ENCODE peak calls at places on chromosome 11, in five cellular contexts. One of them, this sample, is unnamed.

GRCh38 chr11:58446294-58446693 is 4.3 kb upstream of the OR5B12 start:
- DNase-seq in HT1080: peak
- DNase-seq in RWPE1: no peak
- DNase-seq in H9: no peak
- DNase-seq in globus pallidus: no peak
- DNase-seq in this sample: no peak

GRCh38 chr11:74815966-74816365 is 67.3 kb downstream of the RNF169 start:
- DNase-seq in HT1080: no peak
- DNase-seq in H9: no peak
- DNase-seq in RWPE1: no peak
- DNase-seq in globus pallidus: peak
- DNase-seq in this sample: no peak

GRCh38 chr11:122717264-122717867 is 61.8 kb downstream of the UBASH3B start:
- DNase-seq in RWPE1: no peak
- DNase-seq in H9: no peak
- DNase-seq in HT1080: no peak
- DNase-seq in globus pallidus: no peak
- DNase-seq in this sample: no peak

GRCh38 chr11:33160147-33160546 is 1.1 kb downstream of the CSTF3 start:
- DNase-seq in globus pallidus: no peak
- DNase-seq in HT1080: peak
- DNase-seq in H9: no peak
- DNase-seq in RWPE1: peak
- DNase-seq in this sample: peak

GRCh38 chr11:60978546-60979380 is 7.3 kb downstream of the CD6 start:
- DNase-seq in globus pallidus: no peak
- DNase-seq in RWPE1: peak
- DNase-seq in H9: no peak
- DNase-seq in HT1080: no peak
- DNase-seq in this sample: no peak

GRCh38 chr11:77636738-77637344 is 753 bp downstream of the CLNS1A start:
- DNase-seq in RWPE1: no peak
- DNase-seq in globus pallidus: no peak
- DNase-seq in HT1080: no peak
- DNase-seq in H9: no peak
- DNase-seq in this sample: peak

GRCh38 chr11:6203327-6203726 is 2.0 kb upstream of the C11orf42 start:
- DNase-seq in RWPE1: no peak
- DNase-seq in globus pallidus: no peak
- DNase-seq in H9: no peak
- DNase-seq in HT1080: no peak
- DNase-seq in this sample: no peak

GRCh38 chr11:35523351-35523768 is 2.1 kb downstream of the PAMR1 start:
- DNase-seq in H9: no peak
- DNase-seq in globus pallidus: no peak
- DNase-seq in HT1080: no peak
- DNase-seq in RWPE1: no peak
- DNase-seq in this sample: no peak

GRCh38 chr11:10351768-10352641 is 47.1 kb downstream of the ADM start:
- DNase-seq in globus pallidus: no peak
- DNase-seq in HT1080: peak
- DNase-seq in H9: peak
- DNase-seq in RWPE1: no peak
- DNase-seq in this sample: peak

GRCh38 chr11:1852885-1853284 is at the start of gene LSP1:
- DNase-seq in RWPE1: no peak
- DNase-seq in H9: no peak
- DNase-seq in globus pallidus: no peak
- DNase-seq in HT1080: no peak
- DNase-seq in this sample: no peak

GRCh38 chr11:72808415-72808814 is 5.8 kb upstream of the ATG16L2 start:
- DNase-seq in H9: no peak
- DNase-seq in globus pallidus: no peak
- DNase-seq in HT1080: no peak
- DNase-seq in RWPE1: no peak
- DNase-seq in this sample: no peak

GRCh38 chr11:4610258-4610935 is 2.4 kb upstream of the TRIM68 start:
- DNase-seq in HT1080: no peak
- DNase-seq in H9: no peak
- DNase-seq in globus pallidus: no peak
- DNase-seq in RWPE1: no peak
- DNase-seq in this sample: no peak

GRCh38 chr11:13338437-13339069 is 61.0 kb downstream of the BMAL1 start:
- DNase-seq in HT1080: peak
- DNase-seq in RWPE1: peak
- DNase-seq in globus pallidus: no peak
- DNase-seq in H9: no peak
- DNase-seq in this sample: peak

GRCh38 chr11:126857860-126858808 is 142.4 kb downstream of the KIRREL3 start:
- DNase-seq in globus pallidus: no peak
- DNase-seq in HT1080: peak
- DNase-seq in H9: no peak
- DNase-seq in RWPE1: no peak
- DNase-seq in this sample: peak

GRCh38 chr11:118979434-118979833 is 7.9 kb downstream of the FOXR1 start:
- DNase-seq in HT1080: no peak
- DNase-seq in RWPE1: no peak
- DNase-seq in H9: peak
- DNase-seq in globus pallidus: no peak
- DNase-seq in this sample: no peak

GRCh38 chr11:25576320-25576719 is 755.6 kb upstream of the ANO3 start:
- DNase-seq in RWPE1: no peak
- DNase-seq in globus pallidus: no peak
- DNase-seq in HT1080: no peak
- DNase-seq in H9: no peak
- DNase-seq in this sample: no peak

GRCh38 chr11:2471048-2471803 is 26.4 kb downstream of the KCNQ1 start:
- DNase-seq in globus pallidus: no peak
- DNase-seq in RWPE1: no peak
- DNase-seq in HT1080: no peak
- DNase-seq in H9: no peak
- DNase-seq in this sample: no peak

GRCh38 chr11:40384991-40385390 is 1074.5 kb downstream of the LRRC4C start:
- DNase-seq in RWPE1: no peak
- DNase-seq in HT1080: peak
- DNase-seq in H9: no peak
- DNase-seq in globus pallidus: no peak
- DNase-seq in this sample: no peak

GRCh38 chr11:64121637-64122410 is 44.1 kb downstream of the MACROD1 start:
- DNase-seq in globus pallidus: no peak
- DNase-seq in HT1080: peak
- DNase-seq in RWPE1: peak
- DNase-seq in H9: no peak
- DNase-seq in this sample: no peak

GRCh38 chr11:64124147-64124546 is 41.8 kb downstream of the MACROD1 start:
- DNase-seq in RWPE1: peak
- DNase-seq in H9: no peak
- DNase-seq in HT1080: peak
- DNase-seq in globus pallidus: no peak
- DNase-seq in this sample: no peak

GRCh38 chr11:125165664-125166346 is 1.3 kb downstream of the PKNOX2 start:
- DNase-seq in RWPE1: peak
- DNase-seq in HT1080: no peak
- DNase-seq in H9: no peak
- DNase-seq in globus pallidus: no peak
- DNase-seq in this sample: no peak

This sample was measured in RKO.